ENCODE peak calls at places on chromosome 20, in seven cellular contexts. One of them, this sample, is unnamed.
A peak's percentile ranks its signal among the peaks of the same experiment; 100 is the strongest.

GRCh38 chr20:13422637-13423036 is 201.6 kb downstream of the ISM1 start:
- DNase-seq in astrocyte of the spinal cord: no peak
- DNase-seq in dorsolateral prefrontal cortex: no peak
- DNase-seq in stimulated activated CD8-positive, alpha-beta memory T cell treated with anti-CD3 and anti-CD28 coated beads, Interleukin-4, amount 100 ng/mL, for 24 hours: no peak
- DNase-seq in cardiac septum: no peak
- DNase-seq in activated CD4-positive, CD25-positive, alpha-beta regulatory T cell treated with anti-CD3 and anti-CD28 coated beads, Interleukin-2, amount 50 U/mL, for 16 hours: no peak
- DNase-seq in LoVo: no peak
- DNase-seq in this sample: no peak

GRCh38 chr20:37526839-37527637 is 638 bp downstream of the BLCAP start:
- DNase-seq in astrocyte of the spinal cord: no peak
- DNase-seq in dorsolateral prefrontal cortex: peak; percentile 11
- DNase-seq in stimulated activated CD8-positive, alpha-beta memory T cell treated with anti-CD3 and anti-CD28 coated beads, Interleukin-4, amount 100 ng/mL, for 24 hours: no peak
- DNase-seq in cardiac septum: no peak
- DNase-seq in activated CD4-positive, CD25-positive, alpha-beta regulatory T cell treated with anti-CD3 and anti-CD28 coated beads, Interleukin-2, amount 50 U/mL, for 16 hours: no peak
- DNase-seq in LoVo: peak; percentile 47
- DNase-seq in this sample: no peak

GRCh38 chr20:64069209-64069613 is 6.2 kb downstream of the TCEA2 start:
- DNase-seq in astrocyte of the spinal cord: no peak
- DNase-seq in dorsolateral prefrontal cortex: no peak
- DNase-seq in stimulated activated CD8-positive, alpha-beta memory T cell treated with anti-CD3 and anti-CD28 coated beads, Interleukin-4, amount 100 ng/mL, for 24 hours: no peak
- DNase-seq in cardiac septum: no peak
- DNase-seq in activated CD4-positive, CD25-positive, alpha-beta regulatory T cell treated with anti-CD3 and anti-CD28 coated beads, Interleukin-2, amount 50 U/mL, for 16 hours: no peak
- DNase-seq in LoVo: no peak
- DNase-seq in this sample: no peak

GRCh38 chr20:36084897-36085617 is 69.5 kb upstream of the EPB41L1 start:
- DNase-seq in astrocyte of the spinal cord: peak; percentile 47
- DNase-seq in dorsolateral prefrontal cortex: no peak
- DNase-seq in stimulated activated CD8-positive, alpha-beta memory T cell treated with anti-CD3 and anti-CD28 coated beads, Interleukin-4, amount 100 ng/mL, for 24 hours: no peak
- DNase-seq in cardiac septum: no peak
- DNase-seq in activated CD4-positive, CD25-positive, alpha-beta regulatory T cell treated with anti-CD3 and anti-CD28 coated beads, Interleukin-2, amount 50 U/mL, for 16 hours: no peak
- DNase-seq in LoVo: no peak
- DNase-seq in this sample: no peak

GRCh38 chr20:58471161-58471834 is 43.9 kb downstream of the APCDD1L start:
- DNase-seq in astrocyte of the spinal cord: no peak
- DNase-seq in dorsolateral prefrontal cortex: peak; percentile 73
- DNase-seq in stimulated activated CD8-positive, alpha-beta memory T cell treated with anti-CD3 and anti-CD28 coated beads, Interleukin-4, amount 100 ng/mL, for 24 hours: no peak
- DNase-seq in cardiac septum: no peak
- DNase-seq in activated CD4-positive, CD25-positive, alpha-beta regulatory T cell treated with anti-CD3 and anti-CD28 coated beads, Interleukin-2, amount 50 U/mL, for 16 hours: no peak
- DNase-seq in LoVo: no peak
- DNase-seq in this sample: peak; percentile 75

GRCh38 chr20:38997622-38998021 is 35.5 kb downstream of the DHX35 start:
- DNase-seq in astrocyte of the spinal cord: no peak
- DNase-seq in dorsolateral prefrontal cortex: no peak
- DNase-seq in stimulated activated CD8-positive, alpha-beta memory T cell treated with anti-CD3 and anti-CD28 coated beads, Interleukin-4, amount 100 ng/mL, for 24 hours: peak; percentile 74
- DNase-seq in cardiac septum: no peak
- DNase-seq in activated CD4-positive, CD25-positive, alpha-beta regulatory T cell treated with anti-CD3 and anti-CD28 coated beads, Interleukin-2, amount 50 U/mL, for 16 hours: peak; percentile 4
- DNase-seq in LoVo: no peak
- DNase-seq in this sample: no peak

GRCh38 chr20:61629361-61630239 is 377.5 kb downstream of the CDH4 start:
- DNase-seq in astrocyte of the spinal cord: no peak
- DNase-seq in dorsolateral prefrontal cortex: no peak
- DNase-seq in stimulated activated CD8-positive, alpha-beta memory T cell treated with anti-CD3 and anti-CD28 coated beads, Interleukin-4, amount 100 ng/mL, for 24 hours: no peak
- DNase-seq in cardiac septum: no peak
- DNase-seq in activated CD4-positive, CD25-positive, alpha-beta regulatory T cell treated with anti-CD3 and anti-CD28 coated beads, Interleukin-2, amount 50 U/mL, for 16 hours: no peak
- DNase-seq in LoVo: no peak
- DNase-seq in this sample: no peak

GRCh38 chr20:50467618-50468373 is 42.4 kb upstream of the PTPN1 start:
- DNase-seq in astrocyte of the spinal cord: peak; percentile 41
- DNase-seq in dorsolateral prefrontal cortex: no peak
- DNase-seq in stimulated activated CD8-positive, alpha-beta memory T cell treated with anti-CD3 and anti-CD28 coated beads, Interleukin-4, amount 100 ng/mL, for 24 hours: no peak
- DNase-seq in cardiac septum: no peak
- DNase-seq in activated CD4-positive, CD25-positive, alpha-beta regulatory T cell treated with anti-CD3 and anti-CD28 coated beads, Interleukin-2, amount 50 U/mL, for 16 hours: no peak
- DNase-seq in LoVo: no peak
- DNase-seq in this sample: no peak

GRCh38 chr20:39935921-39936320 is 753.1 kb downstream of the MAFB start:
- DNase-seq in astrocyte of the spinal cord: no peak
- DNase-seq in dorsolateral prefrontal cortex: no peak
- DNase-seq in stimulated activated CD8-positive, alpha-beta memory T cell treated with anti-CD3 and anti-CD28 coated beads, Interleukin-4, amount 100 ng/mL, for 24 hours: no peak
- DNase-seq in cardiac septum: no peak
- DNase-seq in activated CD4-positive, CD25-positive, alpha-beta regulatory T cell treated with anti-CD3 and anti-CD28 coated beads, Interleukin-2, amount 50 U/mL, for 16 hours: no peak
- DNase-seq in LoVo: no peak
- DNase-seq in this sample: no peak

GRCh38 chr20:40706977-40707582 is 18.0 kb upstream of the MAFB start:
- DNase-seq in astrocyte of the spinal cord: no peak
- DNase-seq in dorsolateral prefrontal cortex: no peak
- DNase-seq in stimulated activated CD8-positive, alpha-beta memory T cell treated with anti-CD3 and anti-CD28 coated beads, Interleukin-4, amount 100 ng/mL, for 24 hours: no peak
- DNase-seq in cardiac septum: no peak
- DNase-seq in activated CD4-positive, CD25-positive, alpha-beta regulatory T cell treated with anti-CD3 and anti-CD28 coated beads, Interleukin-2, amount 50 U/mL, for 16 hours: no peak
- DNase-seq in LoVo: no peak
- DNase-seq in this sample: no peak

GRCh38 chr20:25580711-25581110 is 4.6 kb downstream of the NINL start:
- DNase-seq in astrocyte of the spinal cord: no peak
- DNase-seq in dorsolateral prefrontal cortex: no peak
- DNase-seq in stimulated activated CD8-positive, alpha-beta memory T cell treated with anti-CD3 and anti-CD28 coated beads, Interleukin-4, amount 100 ng/mL, for 24 hours: no peak
- DNase-seq in cardiac septum: no peak
- DNase-seq in activated CD4-positive, CD25-positive, alpha-beta regulatory T cell treated with anti-CD3 and anti-CD28 coated beads, Interleukin-2, amount 50 U/mL, for 16 hours: no peak
- DNase-seq in LoVo: no peak
- DNase-seq in this sample: no peak

GRCh38 chr20:62768815-62769287 is 27.4 kb upstream of the MRGBP start:
- DNase-seq in astrocyte of the spinal cord: peak; percentile 27
- DNase-seq in dorsolateral prefrontal cortex: no peak
- DNase-seq in stimulated activated CD8-positive, alpha-beta memory T cell treated with anti-CD3 and anti-CD28 coated beads, Interleukin-4, amount 100 ng/mL, for 24 hours: no peak
- DNase-seq in cardiac septum: no peak
- DNase-seq in activated CD4-positive, CD25-positive, alpha-beta regulatory T cell treated with anti-CD3 and anti-CD28 coated beads, Interleukin-2, amount 50 U/mL, for 16 hours: no peak
- DNase-seq in LoVo: no peak
- DNase-seq in this sample: no peak

GRCh38 chr20:18628330-18628941 is 40.6 kb downstream of the DTD1 start:
- DNase-seq in astrocyte of the spinal cord: no peak
- DNase-seq in dorsolateral prefrontal cortex: peak; percentile 30
- DNase-seq in stimulated activated CD8-positive, alpha-beta memory T cell treated with anti-CD3 and anti-CD28 coated beads, Interleukin-4, amount 100 ng/mL, for 24 hours: no peak
- DNase-seq in cardiac septum: no peak
- DNase-seq in activated CD4-positive, CD25-positive, alpha-beta regulatory T cell treated with anti-CD3 and anti-CD28 coated beads, Interleukin-2, amount 50 U/mL, for 16 hours: no peak
- DNase-seq in LoVo: no peak
- DNase-seq in this sample: peak; percentile 73

GRCh38 chr20:38935285-38935684 is 9.1 kb downstream of the FAM83D start:
- DNase-seq in astrocyte of the spinal cord: peak; percentile 4
- DNase-seq in dorsolateral prefrontal cortex: no peak
- DNase-seq in stimulated activated CD8-positive, alpha-beta memory T cell treated with anti-CD3 and anti-CD28 coated beads, Interleukin-4, amount 100 ng/mL, for 24 hours: no peak
- DNase-seq in cardiac septum: peak; percentile 1
- DNase-seq in activated CD4-positive, CD25-positive, alpha-beta regulatory T cell treated with anti-CD3 and anti-CD28 coated beads, Interleukin-2, amount 50 U/mL, for 16 hours: no peak
- DNase-seq in LoVo: peak; percentile 4
- DNase-seq in this sample: no peak

GRCh38 chr20:49349678-49350077 is 71.8 kb upstream of the ZNFX1 start:
- DNase-seq in astrocyte of the spinal cord: no peak
- DNase-seq in dorsolateral prefrontal cortex: no peak
- DNase-seq in stimulated activated CD8-positive, alpha-beta memory T cell treated with anti-CD3 and anti-CD28 coated beads, Interleukin-4, amount 100 ng/mL, for 24 hours: no peak
- DNase-seq in cardiac septum: no peak
- DNase-seq in activated CD4-positive, CD25-positive, alpha-beta regulatory T cell treated with anti-CD3 and anti-CD28 coated beads, Interleukin-2, amount 50 U/mL, for 16 hours: no peak
- DNase-seq in LoVo: no peak
- DNase-seq in this sample: no peak

GRCh38 chr20:3042621-3043020 is 801 bp upstream of the GNRH2 start:
- DNase-seq in astrocyte of the spinal cord: no peak
- DNase-seq in dorsolateral prefrontal cortex: no peak
- DNase-seq in stimulated activated CD8-positive, alpha-beta memory T cell treated with anti-CD3 and anti-CD28 coated beads, Interleukin-4, amount 100 ng/mL, for 24 hours: no peak
- DNase-seq in cardiac septum: no peak
- DNase-seq in activated CD4-positive, CD25-positive, alpha-beta regulatory T cell treated with anti-CD3 and anti-CD28 coated beads, Interleukin-2, amount 50 U/mL, for 16 hours: no peak
- DNase-seq in LoVo: no peak
- DNase-seq in this sample: no peak

GRCh38 chr20:64108731-64109389 is 1.5 kb upstream of the NPBWR2 start:
- DNase-seq in astrocyte of the spinal cord: no peak
- DNase-seq in dorsolateral prefrontal cortex: no peak
- DNase-seq in stimulated activated CD8-positive, alpha-beta memory T cell treated with anti-CD3 and anti-CD28 coated beads, Interleukin-4, amount 100 ng/mL, for 24 hours: no peak
- DNase-seq in cardiac septum: peak; percentile 67
- DNase-seq in activated CD4-positive, CD25-positive, alpha-beta regulatory T cell treated with anti-CD3 and anti-CD28 coated beads, Interleukin-2, amount 50 U/mL, for 16 hours: no peak
- DNase-seq in LoVo: no peak
- DNase-seq in this sample: no peak

GRCh38 chr20:44050925-44051660 is 135.9 kb downstream of the JPH2 start:
- DNase-seq in astrocyte of the spinal cord: no peak
- DNase-seq in dorsolateral prefrontal cortex: no peak
- DNase-seq in stimulated activated CD8-positive, alpha-beta memory T cell treated with anti-CD3 and anti-CD28 coated beads, Interleukin-4, amount 100 ng/mL, for 24 hours: no peak
- DNase-seq in cardiac septum: peak; percentile 60
- DNase-seq in activated CD4-positive, CD25-positive, alpha-beta regulatory T cell treated with anti-CD3 and anti-CD28 coated beads, Interleukin-2, amount 50 U/mL, for 16 hours: no peak
- DNase-seq in LoVo: no peak
- DNase-seq in this sample: no peak

GRCh38 chr20:54514020-54514607 is 38.7 kb downstream of the DOK5 start:
- DNase-seq in astrocyte of the spinal cord: no peak
- DNase-seq in dorsolateral prefrontal cortex: no peak
- DNase-seq in stimulated activated CD8-positive, alpha-beta memory T cell treated with anti-CD3 and anti-CD28 coated beads, Interleukin-4, amount 100 ng/mL, for 24 hours: no peak
- DNase-seq in cardiac septum: no peak
- DNase-seq in activated CD4-positive, CD25-positive, alpha-beta regulatory T cell treated with anti-CD3 and anti-CD28 coated beads, Interleukin-2, amount 50 U/mL, for 16 hours: no peak
- DNase-seq in LoVo: no peak
- DNase-seq in this sample: no peak

GRCh38 chr20:835220-836045 is 1.9 kb downstream of the FAM110A start:
- DNase-seq in astrocyte of the spinal cord: no peak
- DNase-seq in dorsolateral prefrontal cortex: no peak
- DNase-seq in stimulated activated CD8-positive, alpha-beta memory T cell treated with anti-CD3 and anti-CD28 coated beads, Interleukin-4, amount 100 ng/mL, for 24 hours: no peak
- DNase-seq in cardiac septum: peak; percentile 87
- DNase-seq in activated CD4-positive, CD25-positive, alpha-beta regulatory T cell treated with anti-CD3 and anti-CD28 coated beads, Interleukin-2, amount 50 U/mL, for 16 hours: no peak
- DNase-seq in LoVo: no peak
- DNase-seq in this sample: no peak

GRCh38 chr20:44416082-44416715 is 59.5 kb upstream of the TTPAL start:
- DNase-seq in astrocyte of the spinal cord: no peak
- DNase-seq in dorsolateral prefrontal cortex: no peak
- DNase-seq in stimulated activated CD8-positive, alpha-beta memory T cell treated with anti-CD3 and anti-CD28 coated beads, Interleukin-4, amount 100 ng/mL, for 24 hours: no peak
- DNase-seq in cardiac septum: no peak
- DNase-seq in activated CD4-positive, CD25-positive, alpha-beta regulatory T cell treated with anti-CD3 and anti-CD28 coated beads, Interleukin-2, amount 50 U/mL, for 16 hours: no peak
- DNase-seq in LoVo: no peak
- DNase-seq in this sample: no peak

GRCh38 chr20:36574278-36575065 is 1.1 kb downstream of the TGIF2 start:
- DNase-seq in astrocyte of the spinal cord: no peak
- DNase-seq in dorsolateral prefrontal cortex: no peak
- DNase-seq in stimulated activated CD8-positive, alpha-beta memory T cell treated with anti-CD3 and anti-CD28 coated beads, Interleukin-4, amount 100 ng/mL, for 24 hours: peak; percentile 30
- DNase-seq in cardiac septum: no peak
- DNase-seq in activated CD4-positive, CD25-positive, alpha-beta regulatory T cell treated with anti-CD3 and anti-CD28 coated beads, Interleukin-2, amount 50 U/mL, for 16 hours: no peak
- DNase-seq in LoVo: peak; percentile 45
- DNase-seq in this sample: no peak

GRCh38 chr20:20425785-20426471 is 58.0 kb downstream of the INSM1 start:
- DNase-seq in astrocyte of the spinal cord: no peak
- DNase-seq in dorsolateral prefrontal cortex: no peak
- DNase-seq in stimulated activated CD8-positive, alpha-beta memory T cell treated with anti-CD3 and anti-CD28 coated beads, Interleukin-4, amount 100 ng/mL, for 24 hours: no peak
- DNase-seq in cardiac septum: no peak
- DNase-seq in activated CD4-positive, CD25-positive, alpha-beta regulatory T cell treated with anti-CD3 and anti-CD28 coated beads, Interleukin-2, amount 50 U/mL, for 16 hours: no peak
- DNase-seq in LoVo: no peak
- DNase-seq in this sample: no peak

GRCh38 chr20:46701556-46701955 is 7.9 kb upstream of the SLC2A10 start:
- DNase-seq in astrocyte of the spinal cord: no peak
- DNase-seq in dorsolateral prefrontal cortex: no peak
- DNase-seq in stimulated activated CD8-positive, alpha-beta memory T cell treated with anti-CD3 and anti-CD28 coated beads, Interleukin-4, amount 100 ng/mL, for 24 hours: no peak
- DNase-seq in cardiac septum: no peak
- DNase-seq in activated CD4-positive, CD25-positive, alpha-beta regulatory T cell treated with anti-CD3 and anti-CD28 coated beads, Interleukin-2, amount 50 U/mL, for 16 hours: no peak
- DNase-seq in LoVo: no peak
- DNase-seq in this sample: no peak

GRCh38 chr20:21490105-21490504 is 23.8 kb downstream of the NKX2-2 start:
- DNase-seq in astrocyte of the spinal cord: no peak
- DNase-seq in dorsolateral prefrontal cortex: no peak
- DNase-seq in stimulated activated CD8-positive, alpha-beta memory T cell treated with anti-CD3 and anti-CD28 coated beads, Interleukin-4, amount 100 ng/mL, for 24 hours: no peak
- DNase-seq in cardiac septum: no peak
- DNase-seq in activated CD4-positive, CD25-positive, alpha-beta regulatory T cell treated with anti-CD3 and anti-CD28 coated beads, Interleukin-2, amount 50 U/mL, for 16 hours: no peak
- DNase-seq in LoVo: no peak
- DNase-seq in this sample: no peak

GRCh38 chr20:38049800-38050199 is 16.3 kb downstream of the RPRD1B start:
- DNase-seq in astrocyte of the spinal cord: peak; percentile 76
- DNase-seq in dorsolateral prefrontal cortex: no peak
- DNase-seq in stimulated activated CD8-positive, alpha-beta memory T cell treated with anti-CD3 and anti-CD28 coated beads, Interleukin-4, amount 100 ng/mL, for 24 hours: no peak
- DNase-seq in cardiac septum: no peak
- DNase-seq in activated CD4-positive, CD25-positive, alpha-beta regulatory T cell treated with anti-CD3 and anti-CD28 coated beads, Interleukin-2, amount 50 U/mL, for 16 hours: no peak
- DNase-seq in LoVo: no peak
- DNase-seq in this sample: no peak

GRCh38 chr20:25018425-25018824 is 25.9 kb upstream of the APMAP start:
- DNase-seq in astrocyte of the spinal cord: no peak
- DNase-seq in dorsolateral prefrontal cortex: no peak
- DNase-seq in stimulated activated CD8-positive, alpha-beta memory T cell treated with anti-CD3 and anti-CD28 coated beads, Interleukin-4, amount 100 ng/mL, for 24 hours: no peak
- DNase-seq in cardiac septum: peak; percentile 43
- DNase-seq in activated CD4-positive, CD25-positive, alpha-beta regulatory T cell treated with anti-CD3 and anti-CD28 coated beads, Interleukin-2, amount 50 U/mL, for 16 hours: no peak
- DNase-seq in LoVo: no peak
- DNase-seq in this sample: no peak

GRCh38 chr20:39916236-39916635 is 772.8 kb downstream of the MAFB start:
- DNase-seq in astrocyte of the spinal cord: no peak
- DNase-seq in dorsolateral prefrontal cortex: no peak
- DNase-seq in stimulated activated CD8-positive, alpha-beta memory T cell treated with anti-CD3 and anti-CD28 coated beads, Interleukin-4, amount 100 ng/mL, for 24 hours: no peak
- DNase-seq in cardiac septum: no peak
- DNase-seq in activated CD4-positive, CD25-positive, alpha-beta regulatory T cell treated with anti-CD3 and anti-CD28 coated beads, Interleukin-2, amount 50 U/mL, for 16 hours: no peak
- DNase-seq in LoVo: no peak
- DNase-seq in this sample: no peak

GRCh38 chr20:64107736-64108457 is 532 bp upstream of the NPBWR2 start:
- DNase-seq in astrocyte of the spinal cord: no peak
- DNase-seq in dorsolateral prefrontal cortex: no peak
- DNase-seq in stimulated activated CD8-positive, alpha-beta memory T cell treated with anti-CD3 and anti-CD28 coated beads, Interleukin-4, amount 100 ng/mL, for 24 hours: no peak
- DNase-seq in cardiac septum: peak; percentile 55
- DNase-seq in activated CD4-positive, CD25-positive, alpha-beta regulatory T cell treated with anti-CD3 and anti-CD28 coated beads, Interleukin-2, amount 50 U/mL, for 16 hours: no peak
- DNase-seq in LoVo: no peak
- DNase-seq in this sample: no peak

GRCh38 chr20:8291873-8292272 is 159.8 kb downstream of the PLCB1 start:
- DNase-seq in astrocyte of the spinal cord: peak; percentile 69
- DNase-seq in dorsolateral prefrontal cortex: no peak
- DNase-seq in stimulated activated CD8-positive, alpha-beta memory T cell treated with anti-CD3 and anti-CD28 coated beads, Interleukin-4, amount 100 ng/mL, for 24 hours: no peak
- DNase-seq in cardiac septum: no peak
- DNase-seq in activated CD4-positive, CD25-positive, alpha-beta regulatory T cell treated with anti-CD3 and anti-CD28 coated beads, Interleukin-2, amount 50 U/mL, for 16 hours: no peak
- DNase-seq in LoVo: no peak
- DNase-seq in this sample: no peak

GRCh38 chr20:34713194-34713943 is 9.2 kb downstream of the TP53INP2 start:
- DNase-seq in astrocyte of the spinal cord: peak; percentile 97
- DNase-seq in dorsolateral prefrontal cortex: no peak
- DNase-seq in stimulated activated CD8-positive, alpha-beta memory T cell treated with anti-CD3 and anti-CD28 coated beads, Interleukin-4, amount 100 ng/mL, for 24 hours: no peak
- DNase-seq in cardiac septum: no peak
- DNase-seq in activated CD4-positive, CD25-positive, alpha-beta regulatory T cell treated with anti-CD3 and anti-CD28 coated beads, Interleukin-2, amount 50 U/mL, for 16 hours: no peak
- DNase-seq in LoVo: peak; percentile 69
- DNase-seq in this sample: no peak

GRCh38 chr20:341682-342081 is 5.2 kb upstream of the NRSN2 start:
- DNase-seq in astrocyte of the spinal cord: peak; percentile 84
- DNase-seq in dorsolateral prefrontal cortex: no peak
- DNase-seq in stimulated activated CD8-positive, alpha-beta memory T cell treated with anti-CD3 and anti-CD28 coated beads, Interleukin-4, amount 100 ng/mL, for 24 hours: no peak
- DNase-seq in cardiac septum: no peak
- DNase-seq in activated CD4-positive, CD25-positive, alpha-beta regulatory T cell treated with anti-CD3 and anti-CD28 coated beads, Interleukin-2, amount 50 U/mL, for 16 hours: no peak
- DNase-seq in LoVo: peak; percentile 83
- DNase-seq in this sample: no peak

GRCh38 chr20:52230406-52230805 is 38.8 kb upstream of the ZFP64 start:
- DNase-seq in astrocyte of the spinal cord: peak; percentile 8
- DNase-seq in dorsolateral prefrontal cortex: no peak
- DNase-seq in stimulated activated CD8-positive, alpha-beta memory T cell treated with anti-CD3 and anti-CD28 coated beads, Interleukin-4, amount 100 ng/mL, for 24 hours: no peak
- DNase-seq in cardiac septum: no peak
- DNase-seq in activated CD4-positive, CD25-positive, alpha-beta regulatory T cell treated with anti-CD3 and anti-CD28 coated beads, Interleukin-2, amount 50 U/mL, for 16 hours: no peak
- DNase-seq in LoVo: peak; percentile 52
- DNase-seq in this sample: no peak

GRCh38 chr20:31677553-31678260 is 40.0 kb downstream of the COX4I2 start:
- DNase-seq in astrocyte of the spinal cord: no peak
- DNase-seq in dorsolateral prefrontal cortex: no peak
- DNase-seq in stimulated activated CD8-positive, alpha-beta memory T cell treated with anti-CD3 and anti-CD28 coated beads, Interleukin-4, amount 100 ng/mL, for 24 hours: no peak
- DNase-seq in cardiac septum: no peak
- DNase-seq in activated CD4-positive, CD25-positive, alpha-beta regulatory T cell treated with anti-CD3 and anti-CD28 coated beads, Interleukin-2, amount 50 U/mL, for 16 hours: no peak
- DNase-seq in LoVo: no peak
- DNase-seq in this sample: no peak

GRCh38 chr20:4837760-4838159 is 116.1 kb downstream of the PRND start:
- DNase-seq in astrocyte of the spinal cord: no peak
- DNase-seq in dorsolateral prefrontal cortex: no peak
- DNase-seq in stimulated activated CD8-positive, alpha-beta memory T cell treated with anti-CD3 and anti-CD28 coated beads, Interleukin-4, amount 100 ng/mL, for 24 hours: no peak
- DNase-seq in cardiac septum: no peak
- DNase-seq in activated CD4-positive, CD25-positive, alpha-beta regulatory T cell treated with anti-CD3 and anti-CD28 coated beads, Interleukin-2, amount 50 U/mL, for 16 hours: no peak
- DNase-seq in LoVo: no peak
- DNase-seq in this sample: no peak